ENCODE peak calls at places on chromosomes 4 and X, in eight cellular contexts. H is bronchial epithelial cell, W is cardiac muscle cell, G is adrenal gland, V is astrocyte, Y is GM12878, K is IMR-90, P is aorta. E is an unnamed sample.
A peak's percentile ranks its signal among the peaks of the same experiment; 100 is the strongest.

GRCh38 chr4:40300371-40301162 is 34.6 kb upstream of the CHRNA9 start:
- DNase-seq in H (no peak), W (no peak), G (no peak), V (no peak), Y (no peak), K (no peak), P (no peak), E (no peak)

GRCh38 chrX:118807151-118808017 is 16.2 kb upstream of the ZCCHC12 start:
- DNase-seq in H (peak; percentile 42), W (peak; percentile 52), G (peak; percentile 35), V (peak; percentile 18), Y (peak; percentile 15), K (peak; percentile 52), P (no peak), E (peak; percentile 65)

GRCh38 chr4:74674750-74675149 is 119.6 kb downstream of the BTC start:
- DNase-seq in H (no peak), W (no peak), G (no peak), V (no peak), Y (no peak), K (no peak), P (no peak), E (no peak)

GRCh38 chr4:145954924-145955339 is 16.3 kb upstream of the ZNF827 start:
- DNase-seq in H (peak; percentile 100), W (no peak), G (no peak), V (peak; percentile 98), Y (no peak), K (peak; percentile 96), P (no peak), E (peak; percentile 48)

GRCh38 chr4:22881416-22881815 is 188.7 kb downstream of the GBA3 start:
- DNase-seq in H (no peak), W (no peak), G (no peak), V (no peak), Y (no peak), K (no peak), P (no peak), E (no peak)

GRCh38 chr4:138898282-138898681 is 117.3 kb upstream of the NOCT start:
- DNase-seq in H (peak; percentile 49), W (no peak), G (no peak), V (peak; percentile 71), Y (no peak), K (peak; percentile 58), P (no peak), E (peak; percentile 52)

GRCh38 chr4:47642985-47643745 is 158.1 kb downstream of the ATP10D start:
- DNase-seq in H (no peak), W (no peak), G (no peak), V (peak; percentile 92), Y (no peak), K (peak; percentile 55), P (no peak), E (no peak)

GRCh38 chrX:28787206-28787605 is 200.0 kb downstream of the IL1RAPL1 start:
- DNase-seq in H (peak; percentile 64), W (no peak), G (no peak), V (peak; percentile 83), Y (no peak), K (peak; percentile 84), P (no peak), E (peak; percentile 43)

GRCh38 chr4:100641326-100641725 is 123.5 kb upstream of the EMCN start:
- DNase-seq in H (no peak), W (no peak), G (no peak), V (no peak), Y (no peak), K (no peak), P (no peak), E (no peak)

GRCh38 chr4:13103382-13104015 is 380.6 kb downstream of the RAB28 start:
- DNase-seq in H (no peak), W (no peak), G (no peak), V (no peak), Y (no peak), K (no peak), P (no peak), E (no peak)

GRCh38 chr4:150609131-150609530 is 27.2 kb downstream of the MAB21L2 start:
- DNase-seq in H (peak; percentile 15), W (no peak), G (no peak), V (no peak), Y (no peak), K (peak; percentile 19), P (no peak), E (no peak)

GRCh38 chr4:133465022-133465421 is 315.9 kb downstream of the PCDH10 start:
- DNase-seq in H (no peak), W (no peak), G (no peak), V (no peak), Y (no peak), K (no peak), P (no peak), E (no peak)

GRCh38 chr4:102439835-102440234 is 61.3 kb upstream of the NFKB1 start:
- DNase-seq in H (peak; percentile 71), W (peak; percentile 11), G (peak; percentile 45), V (peak; percentile 64), Y (no peak), K (peak; percentile 84), P (no peak), E (peak; percentile 85)

GRCh38 chrX:71912156-71912555 is 1.5 kb downstream of the NHSL2 start:
- DNase-seq in H (no peak), W (peak; percentile 5), G (no peak), V (no peak), Y (no peak), K (no peak), P (no peak), E (no peak)

GRCh38 chrX:71911731-71912050 is 1.0 kb downstream of the NHSL2 start:
- DNase-seq in H (no peak), W (peak; percentile 58), G (no peak), V (no peak), Y (no peak), K (no peak), P (no peak), E (peak; percentile 32)

GRCh38 chrX:71909956-71910355 is 689 bp upstream of the NHSL2 start:
- DNase-seq in H (no peak), W (peak; percentile 45), G (no peak), V (no peak), Y (no peak), K (no peak), P (no peak), E (peak; percentile 55)

GRCh38 chrX:71911023-71911730 is 532 bp downstream of the NHSL2 start:
- DNase-seq in H (no peak), W (peak; percentile 71), G (no peak), V (no peak), Y (no peak), K (no peak), P (peak; percentile 77), E (peak; percentile 45)

DNA sequence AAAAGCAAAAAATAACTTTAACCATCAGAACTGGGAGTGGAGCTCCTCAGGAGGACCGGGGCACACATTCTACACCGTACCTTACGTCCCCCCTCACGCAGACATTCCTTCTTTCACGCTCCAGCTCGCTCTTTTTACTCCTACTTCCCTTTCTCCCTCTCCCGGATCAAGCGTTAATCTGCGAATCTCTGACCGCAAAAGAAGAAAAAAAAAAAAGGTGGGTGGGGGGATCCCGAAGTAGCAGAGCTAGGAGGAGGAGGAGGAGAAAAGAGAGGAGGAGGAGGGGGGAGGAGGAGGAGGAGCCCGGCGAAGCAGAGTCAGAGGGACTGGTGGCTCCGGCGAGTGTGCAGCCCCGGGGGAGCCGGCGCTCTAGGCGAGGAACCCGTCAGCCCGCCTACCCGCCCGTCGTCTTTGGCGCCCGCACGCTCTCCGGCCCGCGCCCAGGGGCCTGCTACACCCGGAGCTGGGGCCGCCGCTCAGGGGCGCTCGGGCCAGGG is at the start of gene NHSL2:
- DNase-seq in H (no peak), W (peak; percentile 51), G (no peak), V (peak; percentile 44), Y (no peak), K (peak; percentile 6), P (peak; percentile 78), E (peak; percentile 57)
- H3K4me3 ChIP-seq in H (no peak within 1 kb of the TSS), W (peak within 1 kb of the TSS; percentile 69), G (no peak within 1 kb of the TSS), V (peak within 1 kb of the TSS; percentile 49), Y (no peak within 1 kb of the TSS), K (peak within 1 kb of the TSS; percentile 1), P (peak within 1 kb of the TSS; percentile 31), E (peak within 1 kb of the TSS; percentile 72)

GRCh38 chr4:10074076-10074766 is 42.4 kb downstream of the WDR1 start:
- DNase-seq in H (no peak), W (no peak), G (no peak), V (no peak), Y (no peak), K (no peak), P (no peak), E (no peak)

GRCh38 chr4:10072420-10073017 is 44.1 kb downstream of the WDR1 start:
- DNase-seq in H (no peak), W (no peak), G (no peak), V (no peak), Y (no peak), K (no peak), P (peak; percentile 71), E (no peak)

GRCh38 chr4:10066206-10066605 is 44.9 kb upstream of the SLC2A9 start:
- DNase-seq in H (no peak), W (no peak), G (no peak), V (no peak), Y (no peak), K (no peak), P (no peak), E (no peak)

GRCh38 chr4:10066704-10067651 is 45.7 kb upstream of the SLC2A9 start:
- DNase-seq in H (no peak), W (no peak), G (no peak), V (no peak), Y (no peak), K (no peak), P (no peak), E (no peak)

GRCh38 chr4:10069065-10069626 is 47.5 kb downstream of the WDR1 start:
- DNase-seq in H (no peak), W (no peak), G (no peak), V (no peak), Y (no peak), K (no peak), P (no peak), E (no peak)
- H3K36me3 ChIP-seq in H (peaks cover 3% of the 10 kb centered on the region), W (peaks cover 24% of the 10 kb centered on the region), G (peaks cover 15% of the 10 kb centered on the region), V (peaks cover 40% of the 10 kb centered on the region), Y (peaks cover 2% of the 10 kb centered on the region), K (peaks cover 32% of the 10 kb centered on the region), P (peaks cover 4% of the 10 kb centered on the region), E (peaks cover 30% of the 10 kb centered on the region)

GRCh38 chr4:704971-705277 is 708 bp upstream of the PCGF3 start:
- DNase-seq in H (no peak), W (no peak), G (no peak), V (no peak), Y (no peak), K (no peak), P (no peak), E (no peak)
- H3K4me3 ChIP-seq in H (peak overlapping the region; percentile 56), W (no peak overlapping the region), G (no peak overlapping the region), V (no peak overlapping the region), Y (peak overlapping the region; percentile 33), K (peak overlapping the region; percentile 61), P (no peak overlapping the region), E (peak overlapping the region; percentile 84)

GRCh38 chr4:73104695-73105094 is 35.2 kb upstream of the COX18 start:
- DNase-seq in H (no peak), W (no peak), G (no peak), V (no peak), Y (no peak), K (no peak), P (no peak), E (no peak)

GRCh38 chr4:73103799-73104503 is 34.4 kb upstream of the COX18 start:
- DNase-seq in H (peak; percentile 4), W (no peak), G (no peak), V (no peak), Y (no peak), K (peak; percentile 32), P (no peak), E (no peak)

DNA sequence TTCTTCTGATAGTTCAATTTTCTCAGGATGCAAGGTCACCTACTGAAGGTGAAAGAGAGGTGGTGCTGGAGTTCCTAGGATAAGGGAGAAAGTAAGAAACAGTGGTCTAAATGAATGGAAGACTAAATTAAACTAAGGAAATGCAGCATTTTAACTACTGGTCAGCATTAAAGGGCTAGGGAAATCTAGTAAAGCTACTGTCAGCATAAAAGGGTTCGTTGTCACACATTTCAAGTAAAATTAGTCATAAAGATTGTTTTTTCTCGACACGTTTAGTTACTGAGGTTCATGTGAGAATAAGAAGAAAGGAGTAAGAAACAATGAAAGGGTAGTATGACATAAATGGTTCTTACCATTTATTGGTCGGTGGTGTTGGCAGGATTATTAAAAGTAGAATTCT is 40.0 kb upstream of the COX18 start:
- DNase-seq in H (no peak), W (no peak), G (no peak), V (no peak), Y (no peak), K (no peak), P (no peak), E (no peak)
- H3K36me3 ChIP-seq in H (peaks cover 4% of the 10 kb centered on the region), W (peaks cover 49% of the 10 kb centered on the region), G (peaks cover 33% of the 10 kb centered on the region), V (peaks cover 26% of the 10 kb centered on the region), Y (no peaks in the 10 kb centered on the region), K (peaks cover 28% of the 10 kb centered on the region), P (peaks cover 2% of the 10 kb centered on the region), E (peaks cover 94% of the 10 kb centered on the region)